ENCODE peak calls at places on chromosomes 7 and 10, in ten cellular contexts. K is astrocyte of the hippocampus, Q is endothelial cell, J is NCI-H774, Y is mucosa of gallbladder, B is LoVo, I is M059J, D is colonic mucosa, M is progenitor cell of endocrine pancreas, H is MG63. C is an unnamed sample.

GRCh38 chr7:88092676-88092999 is 127.2 kb downstream of the SRI start:
- DNase-seq in M (no peak), I (no peak), B (no peak), D (no peak), J (no peak), K (no peak), H (no peak), Y (no peak), Q (no peak), C (no peak)

GRCh38 chr7:132394283-132395003 is 181.8 kb downstream of the PLXNA4 start:
- DNase-seq in J (no peak), D (no peak), B (no peak), M (no peak), H (no peak), Q (no peak), I (peak), Y (no peak), K (no peak), C (no peak)

GRCh38 chr10:104099941-104100340 is 14.3 kb upstream of the COL17A1 start:
- DNase-seq in Y (no peak), H (no peak), B (no peak), J (no peak), M (no peak), D (no peak), I (peak), Q (no peak), K (peak), C (no peak)

GRCh38 chr10:46992794-46993552 is 81.7 kb downstream of the PTPN20 start:
- DNase-seq in I (peak), Y (no peak), H (peak), B (peak), J (no peak), K (peak), D (peak), Q (no peak), M (no peak), C (peak)

GRCh38 chr7:93646538-93646937 is 72.0 kb upstream of the CALCR start:
- DNase-seq in I (no peak), K (no peak), J (no peak), M (no peak), Q (no peak), B (no peak), H (no peak), Y (no peak), D (no peak), C (no peak)

GRCh38 chr10:24762161-24762924 is 38.7 kb upstream of the ARHGAP21 start:
- DNase-seq in Y (no peak), K (peak), I (peak), D (no peak), H (no peak), M (no peak), Q (no peak), B (no peak), J (peak), C (no peak)

GRCh38 chr10:112962343-112962742 is 12.3 kb downstream of the TCF7L2 start:
- DNase-seq in M (no peak), Y (no peak), B (no peak), K (peak), D (no peak), H (no peak), I (no peak), J (no peak), Q (no peak), C (no peak)

GRCh38 chr10:88881922-88882645 is 2.0 kb downstream of the STAMBPL1 start:
- DNase-seq in I (peak), D (no peak), Y (no peak), H (no peak), Q (no peak), K (no peak), J (no peak), M (no peak), B (no peak), C (no peak)

GRCh38 chr7:116354546-116355422 is 144.4 kb downstream of the TES start:
- DNase-seq in I (peak), D (peak), B (peak), K (peak), J (no peak), Q (peak), H (peak), M (no peak), Y (peak), C (peak)

GRCh38 chr7:101402081-101402779 is 39.6 kb downstream of the COL26A1 start:
- DNase-seq in D (no peak), Y (no peak), Q (no peak), H (peak), B (peak), M (no peak), I (peak), J (no peak), K (peak), C (no peak)

GRCh38 chr10:21172774-21173432 is 275.8 kb upstream of the NEBL start:
- DNase-seq in I (no peak), K (peak), Q (peak), B (no peak), D (peak), J (no peak), Y (no peak), M (no peak), H (peak), C (no peak)

GRCh38 chr7:55065079-55065478 is 46.3 kb downstream of the EGFR start:
- DNase-seq in M (no peak), H (peak), Y (peak), I (peak), K (peak), D (no peak), Q (no peak), J (no peak), B (peak), C (no peak)

GRCh38 chr7:93854480-93854879 is 36.1 kb downstream of the TFPI2 start:
- DNase-seq in M (no peak), I (no peak), H (no peak), J (no peak), B (no peak), Q (no peak), K (no peak), Y (no peak), D (no peak), C (no peak)

GRCh38 chr10:43201545-43202131 is 63.4 kb downstream of the CSGALNACT2 start:
- DNase-seq in H (no peak), M (peak), B (no peak), Q (peak), J (no peak), Y (peak), I (no peak), D (peak), K (no peak), C (no peak)

GRCh38 chr10:55137063-55137462 is 336.0 kb upstream of the PCDH15 start:
- DNase-seq in K (no peak), B (no peak), Q (no peak), D (no peak), H (no peak), M (no peak), Y (no peak), I (no peak), J (no peak), C (no peak)

GRCh38 chr7:111082351-111082750 is 8.6 kb upstream of the LRRN3 start:
- DNase-seq in I (peak), B (no peak), Y (no peak), Q (no peak), K (peak), J (no peak), M (no peak), D (no peak), H (no peak), C (no peak)

GRCh38 chr7:131076032-131076431 is 251.6 kb upstream of the MKLN1 start:
- DNase-seq in Q (no peak), M (no peak), I (peak), D (no peak), B (no peak), K (peak), Y (no peak), H (peak), J (no peak), C (no peak)

GRCh38 chr7:127250312-127251047 is 2.3 kb downstream of the GRM8 start:
- DNase-seq in I (peak), Y (no peak), B (no peak), H (no peak), M (no peak), J (no peak), D (no peak), Q (no peak), K (peak), C (no peak)

GRCh38 chr7:116588641-116589594 is 64.1 kb downstream of the CAV1 start:
- DNase-seq in D (no peak), H (peak), M (no peak), I (peak), J (peak), Y (no peak), B (peak), K (peak), Q (no peak), C (no peak)

GRCh38 chr7:48471206-48471605 is 299.9 kb downstream of the ABCA13 start:
- DNase-seq in Q (no peak), J (no peak), Y (no peak), D (no peak), H (no peak), M (no peak), I (no peak), K (no peak), B (no peak), C (no peak)

GRCh38 chr7:24337180-24337579 is 53.2 kb downstream of the NPY start:
- DNase-seq in Y (no peak), H (no peak), B (no peak), D (no peak), K (peak), J (no peak), Q (no peak), M (no peak), I (peak), C (no peak)

GRCh38 chr10:42781893-42782445 is 626 bp upstream of the BMS1 start:
- DNase-seq in Y (no peak), D (peak), Q (no peak), J (no peak), I (no peak), B (no peak), K (no peak), M (no peak), H (peak), C (no peak)

GRCh38 chr7:132030161-132030568 is 473.7 kb upstream of the PODXL start:
- DNase-seq in Y (peak), I (peak), H (peak), J (no peak), M (no peak), K (peak), B (no peak), Q (no peak), D (peak), C (no peak)

GRCh38 chr10:71772832-71773220 is 494 bp downstream of the VSIR start:
- DNase-seq in B (no peak), I (no peak), M (no peak), J (no peak), Q (no peak), Y (no peak), H (no peak), D (no peak), K (no peak), C (no peak)

GRCh38 chr10:5043716-5044115 is 40.1 kb upstream of the AKR1C2 start:
- DNase-seq in M (no peak), I (no peak), Y (no peak), B (no peak), K (no peak), H (no peak), D (peak), Q (no peak), J (peak), C (peak)

GRCh38 chr7:12557282-12557681 is 13.2 kb upstream of the SCIN start:
- DNase-seq in Q (no peak), H (no peak), Y (no peak), K (peak), D (no peak), J (no peak), I (no peak), M (no peak), B (peak), C (no peak)